ENCODE peak calls at places on chromosome 1, in eight cellular contexts. Z is naive thymus-derived CD4-positive, alpha-beta T cell; U is EL; P is midbrain; E is psoas muscle; R is iris pigment epithelial cell; D is body of pancreas; X is pancreas. M is an unnamed sample.

GRCh38 chr1:64361974-64362373 is 108.0 kb upstream of the CACHD1 start:
- DNase-seq in E (no peak), P (no peak), Z (no peak), R (no peak), U (no peak), D (no peak), X (no peak), M (no peak)

GRCh38 chr1:205492201-205492667 is 12.2 kb upstream of the CDK18 start:
- DNase-seq in D (peak), E (no peak), P (no peak), X (no peak), Z (no peak), U (no peak), R (no peak), M (no peak)

GRCh38 chr1:149844650-149845255 is 54.6 kb upstream of the BOLA1 start:
- DNase-seq in E (no peak), D (no peak), P (no peak), Z (no peak), R (no peak), X (no peak), U (no peak), M (no peak)

GRCh38 chr1:85359874-85360708 is 83.7 kb upstream of the BCL10 start:
- DNase-seq in P (no peak), R (peak), Z (no peak), X (no peak), D (no peak), U (peak), E (no peak), M (no peak)

GRCh38 chr1:166165661-166166399 is 971 bp downstream of the FAM78B start:
- DNase-seq in Z (peak), X (peak), P (no peak), D (peak), R (peak), E (peak), U (no peak), M (peak)

GRCh38 chr1:84899969-84900368 is 7.0 kb upstream of the LPAR3 start:
- DNase-seq in P (no peak), X (no peak), R (no peak), Z (no peak), E (no peak), D (peak), U (no peak), M (no peak)

GRCh38 chr1:29677028-29678024 is 441.0 kb downstream of the PTPRU start:
- DNase-seq in E (no peak), Z (peak), X (no peak), R (no peak), U (no peak), D (peak), P (no peak), M (no peak)

GRCh38 chr1:87224209-87224608 is 104.5 kb upstream of the LMO4 start:
- DNase-seq in X (no peak), Z (no peak), E (no peak), P (no peak), U (peak), D (peak), R (peak), M (no peak)

GRCh38 chr1:211236633-211237321 is 22.4 kb upstream of the RCOR3 start:
- DNase-seq in P (no peak), X (no peak), Z (no peak), E (no peak), R (peak), U (peak), D (no peak), M (no peak)

GRCh38 chr1:21175670-21176581 is 771 bp downstream of the EIF4G3 start:
- DNase-seq in R (no peak), Z (peak), X (peak), E (peak), D (peak), P (peak), U (peak), M (peak)

GRCh38 chr1:147235822-147236221 is 6.7 kb upstream of the CHD1L start:
- DNase-seq in Z (no peak), D (peak), P (no peak), U (no peak), E (no peak), X (peak), R (no peak), M (no peak)

GRCh38 chr1:223702735-223703667 is 9.3 kb upstream of the CAPN2 start:
- DNase-seq in X (no peak), P (no peak), U (peak), D (no peak), Z (no peak), R (peak), E (no peak), M (no peak)

GRCh38 chr1:12439083-12439482 is 178.9 kb downstream of the DHRS3 start:
- DNase-seq in X (no peak), U (no peak), D (no peak), Z (no peak), R (no peak), P (no peak), E (no peak), M (no peak)

GRCh38 chr1:228313536-228314277 is 92.9 kb downstream of the TRIM11 start:
- DNase-seq in U (no peak), P (no peak), R (no peak), D (no peak), X (peak), Z (no peak), E (peak), M (peak)

GRCh38 chr1:162028726-162029125 is 5.1 kb upstream of the OLFML2B start:
- DNase-seq in X (no peak), D (peak), U (no peak), E (no peak), Z (no peak), P (no peak), R (no peak), M (no peak)

GRCh38 chr1:6261615-6261995 is 707 bp upstream of the GPR153 start:
- DNase-seq in U (no peak), R (no peak), P (no peak), E (no peak), Z (no peak), D (no peak), X (no peak), M (no peak)

GRCh38 chr1:45945426-45945825 is 142.0 kb downstream of the MAST2 start:
- DNase-seq in D (peak), U (peak), P (no peak), E (no peak), Z (no peak), R (peak), X (peak), M (no peak)